ENCODE peak calls at places on chromosome 14, in ten cellular contexts. D, F, M, C, E, K, G, S, V and L are unnamed samples.

GRCh38 chr14:50786821-50787464 is 44.0 kb downstream of the NIN start:
- DNase-seq in D (no peak), F (no peak), M (no peak), C (no peak), E (no peak), K (no peak), G (no peak), S (no peak), V (no peak), L (no peak)

GRCh38 chr14:51596473-51596870 is 55.2 kb upstream of the FRMD6 start:
- DNase-seq in D (no peak), F (no peak), M (no peak), C (no peak), E (no peak), K (peak; percentile 27), G (no peak), S (no peak), V (no peak), L (no peak)

GRCh38 chr14:101209594-101209993 is 306.1 kb upstream of the RTL1 start:
- DNase-seq in D (peak; percentile 4), F (no peak), M (peak; percentile 11), C (no peak), E (no peak), K (no peak), G (no peak), S (no peak), V (no peak), L (no peak)

GRCh38 chr14:91284146-91284790 is 39.8 kb upstream of the GPR68 start:
- DNase-seq in D (no peak), F (no peak), M (peak; percentile 68), C (no peak), E (no peak), K (peak; percentile 71), G (no peak), S (peak; percentile 71), V (no peak), L (peak; percentile 42)

GRCh38 chr14:97771340-97772045 is 974.3 kb downstream of the VRK1 start:
- DNase-seq in D (no peak), F (no peak), M (no peak), C (no peak), E (no peak), K (no peak), G (no peak), S (no peak), V (peak; percentile 89), L (no peak)

GRCh38 chr14:36942522-36943245 is 229.7 kb downstream of the SLC25A21 start:
- DNase-seq in D (no peak), F (no peak), M (peak; percentile 55), C (no peak), E (no peak), K (no peak), G (no peak), S (peak; percentile 48), V (no peak), L (no peak)

GRCh38 chr14:100084591-100084990 is 19.4 kb downstream of the EVL start:
- DNase-seq in D (no peak), F (no peak), M (no peak), C (no peak), E (no peak), K (no peak), G (no peak), S (no peak), V (no peak), L (no peak)

GRCh38 chr14:81275995-81276698 is 55.4 kb upstream of the GTF2A1 start:
- DNase-seq in D (no peak), F (no peak), M (no peak), C (no peak), E (no peak), K (no peak), G (no peak), S (no peak), V (no peak), L (no peak)

GRCh38 chr14:77131871-77132486 is 9.6 kb downstream of the ZDHHC22 start:
- DNase-seq in D (no peak), F (no peak), M (no peak), C (no peak), E (no peak), K (no peak), G (peak; percentile 32), S (no peak), V (no peak), L (no peak)

GRCh38 chr14:68589447-68590232 is 203.2 kb downstream of the ZFP36L1 start:
- DNase-seq in D (no peak), F (no peak), M (peak; percentile 85), C (peak; percentile 97), E (no peak), K (peak; percentile 47), G (peak; percentile 54), S (peak; percentile 66), V (no peak), L (peak; percentile 83)

GRCh38 chr14:33979613-33980276 is 28.9 kb upstream of the EGLN3 start:
- DNase-seq in D (no peak), F (no peak), M (no peak), C (no peak), E (no peak), K (no peak), G (no peak), S (no peak), V (no peak), L (no peak)

GRCh38 chr14:93975791-93976476 is 436 bp downstream of the ASB2 start:
- DNase-seq in D (no peak), F (no peak), M (no peak), C (no peak), E (no peak), K (no peak), G (no peak), S (no peak), V (no peak), L (no peak)

GRCh38 chr14:67387195-67387594 is 24.8 kb downstream of the PLEK2 start:
- DNase-seq in D (no peak), F (no peak), M (no peak), C (no peak), E (no peak), K (no peak), G (no peak), S (peak; percentile 56), V (no peak), L (no peak)

GRCh38 chr14:100677925-100678765 is 48.5 kb upstream of the DLK1 start:
- DNase-seq in D (no peak), F (no peak), M (peak; percentile 66), C (peak; percentile 83), E (no peak), K (peak; percentile 24), G (no peak), S (peak; percentile 52), V (no peak), L (peak; percentile 53)

GRCh38 chr14:86086962-86087361 is 557.0 kb downstream of the FLRT2 start:
- DNase-seq in D (no peak), F (no peak), M (no peak), C (no peak), E (no peak), K (no peak), G (no peak), S (no peak), V (no peak), L (no peak)
- H3K4me3 ChIP-seq in D (no peak overlapping the region), F (no peak overlapping the region), M (no peak overlapping the region), C (no peak overlapping the region), E (no peak overlapping the region), K (no peak overlapping the region), G (no peak overlapping the region), S (no peak overlapping the region), V (no peak overlapping the region), L (no peak overlapping the region)

GRCh38 chr14:105483300-105484068 is 3.2 kb upstream of the CRIP1 start:
- DNase-seq in D (peak; percentile 43), F (no peak), M (no peak), C (no peak), E (no peak), K (no peak), G (no peak), S (no peak), V (no peak), L (no peak)
- TF ChIP-seq CTCF in D (no peak), F (no peak), M (no peak), C (no peak), E (no peak), K (no peak), G (no peak), S (no peak), V (no peak), L (no peak)

DNA sequence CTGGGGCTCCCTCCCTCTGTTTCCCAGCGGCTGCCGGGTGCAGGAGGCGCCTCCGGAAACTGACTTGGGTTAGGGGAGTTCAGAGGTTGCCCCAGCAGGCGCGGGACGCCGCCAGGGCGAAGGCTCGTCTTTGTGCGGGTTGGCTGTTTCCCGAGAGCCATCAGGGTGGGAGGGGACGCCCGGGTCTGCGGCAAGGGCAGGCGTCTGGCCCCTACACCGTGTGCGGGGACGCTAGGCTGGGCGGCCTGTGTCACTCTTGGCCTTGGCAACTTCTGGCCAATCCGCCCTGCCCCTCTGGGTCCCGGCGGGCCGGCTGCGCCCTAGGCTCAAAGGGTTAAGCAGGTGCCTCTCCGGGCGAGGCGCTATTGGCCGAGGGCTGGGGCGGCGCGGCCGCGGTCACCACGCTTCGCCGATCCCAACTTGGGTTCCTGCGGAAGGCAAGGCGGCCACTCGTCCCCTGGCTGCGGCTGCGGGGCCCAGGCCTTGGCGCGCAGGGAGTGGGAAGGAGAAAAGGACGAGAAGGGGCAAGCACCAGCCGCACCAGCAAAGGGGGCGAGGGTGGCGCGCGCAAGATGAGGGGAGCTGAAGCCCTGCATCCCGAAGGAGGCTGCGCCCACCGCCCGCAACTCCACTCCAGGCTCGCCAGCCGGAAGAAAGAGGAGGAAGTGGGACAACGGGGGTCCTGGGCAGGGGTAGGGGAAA is 5.6 kb upstream of the NPAS3 start:
- DNase-seq in D (peak; percentile 87), F (peak; percentile 85), M (no peak), C (peak; percentile 70), E (no peak), K (peak; percentile 29), G (no peak), S (no peak), V (no peak), L (no peak)
- H3K4me3 ChIP-seq in D (peak overlapping the region; percentile 58), F (peak overlapping the region; percentile 70), M (peak overlapping the region; percentile 49), C (peak overlapping the region; percentile 68), E (no peak overlapping the region), K (peak overlapping the region; percentile 18), G (peak overlapping the region; percentile 10), S (no peak overlapping the region), V (no peak overlapping the region), L (no peak overlapping the region)

GRCh38 chr14:72292689-72293024 is 360.4 kb downstream of the RGS6 start:
- DNase-seq in D (no peak), F (no peak), M (no peak), C (no peak), E (no peak), K (no peak), G (no peak), S (no peak), V (no peak), L (no peak)

DNA sequence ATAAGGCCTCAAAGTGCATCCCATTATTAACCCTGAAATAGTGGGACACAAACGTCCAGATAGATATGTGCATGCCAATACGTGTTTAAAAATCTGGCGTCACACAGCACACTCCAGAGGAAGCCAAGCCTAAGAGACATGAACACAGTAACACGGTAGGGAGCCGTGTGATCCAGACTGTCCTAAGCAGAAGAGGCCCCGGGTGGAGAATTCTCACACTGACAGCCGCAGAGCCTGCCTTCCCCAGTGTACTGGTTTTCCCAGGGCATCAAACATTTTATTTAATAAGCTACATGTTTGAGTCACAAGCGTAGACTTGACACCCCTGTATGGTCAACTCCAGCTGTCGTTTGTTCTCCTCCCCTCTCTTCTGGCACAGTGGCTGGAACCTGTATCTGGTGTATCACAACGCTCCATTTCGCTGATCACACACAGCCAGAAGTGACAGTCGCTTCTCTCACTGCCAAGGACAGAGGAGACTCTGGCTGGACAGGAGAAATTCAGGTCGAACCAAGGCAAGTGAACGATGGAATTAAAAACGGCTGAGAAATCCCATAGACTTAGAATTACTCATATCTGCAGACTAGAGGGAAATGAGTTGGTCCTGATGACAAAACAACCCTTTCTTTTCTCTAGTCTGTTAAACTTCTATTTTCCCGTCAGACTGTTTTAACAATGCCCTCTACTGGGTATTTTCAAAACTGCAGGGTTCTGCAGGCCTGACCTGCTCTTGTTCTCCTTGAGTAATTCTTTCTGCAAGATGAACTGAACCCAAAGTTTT is 359.9 kb downstream of the RGS6 start:
- DNase-seq in D (peak; percentile 52), F (peak; percentile 79), M (peak; percentile 52), C (no peak), E (no peak), K (peak; percentile 52), G (no peak), S (peak; percentile 58), V (no peak), L (peak; percentile 6)
- TF ChIP-seq CTCF in D (peak; percentile 68), F (peak; percentile 91), M (peak; percentile 60), C (peak; percentile 24), E (peak; percentile 23), K (peak; percentile 68), G (peak; percentile 32), S (peak; percentile 61), V (peak; percentile 24), L (peak; percentile 77)